ENCODE peak calls at places on chromosomes 16 and 17, in seven cellular contexts. One of them, this sample, is unnamed. For H3K4me1, the result is how much of the 10 kb centered on the place peaks cover.

GRCh38 chr17:28908640-28909098 is 5.8 kb upstream of the DHRS13 start:
- DNase-seq in uterus: peak
- DNase-seq in stomach: no peak
- DNase-seq in PC-9: no peak
- DNase-seq in adrenal gland: no peak
- DNase-seq in CD8-positive, alpha-beta T cell: no peak
- DNase-seq in fibroblast of lung: peak
- DNase-seq in this sample: no peak

GRCh38 chr17:77810536-77810935 is 148.0 kb upstream of the TNRC6C start:
- DNase-seq in CD8-positive, alpha-beta T cell: no peak
- DNase-seq in uterus: peak
- DNase-seq in adrenal gland: peak
- DNase-seq in fibroblast of lung: peak
- DNase-seq in stomach: no peak
- DNase-seq in PC-9: no peak
- DNase-seq in this sample: no peak

GRCh38 chr16:85888405-85889331 is 10.3 kb upstream of the IRF8 start:
- DNase-seq in uterus: no peak
- DNase-seq in fibroblast of lung: peak
- DNase-seq in stomach: no peak
- DNase-seq in CD8-positive, alpha-beta T cell: no peak
- DNase-seq in adrenal gland: no peak
- DNase-seq in PC-9: peak
- DNase-seq in this sample: no peak

GRCh38 chr17:63498621-63499195 is 21.8 kb downstream of the ACE start:
- DNase-seq in stomach: no peak
- DNase-seq in uterus: no peak
- DNase-seq in fibroblast of lung: peak
- DNase-seq in PC-9: no peak
- DNase-seq in adrenal gland: no peak
- DNase-seq in CD8-positive, alpha-beta T cell: no peak
- DNase-seq in this sample: no peak

GRCh38 chr17:39938140-39938869 is 10.8 kb downstream of the LRRC3C start:
- DNase-seq in fibroblast of lung: no peak
- DNase-seq in adrenal gland: no peak
- DNase-seq in uterus: no peak
- DNase-seq in PC-9: no peak
- DNase-seq in CD8-positive, alpha-beta T cell: no peak
- DNase-seq in stomach: no peak
- DNase-seq in this sample: no peak

GRCh38 chr17:4498461-4499397 is at the start of gene SPNS2:
- DNase-seq in stomach: peak
- DNase-seq in fibroblast of lung: peak
- DNase-seq in adrenal gland: peak
- DNase-seq in uterus: no peak
- DNase-seq in CD8-positive, alpha-beta T cell: peak
- DNase-seq in PC-9: peak
- DNase-seq in this sample: peak

GRCh38 chr16:3716831-3717234 is 491 bp downstream of the TRAP1 start:
- DNase-seq in PC-9: peak
- DNase-seq in adrenal gland: no peak
- DNase-seq in stomach: no peak
- DNase-seq in CD8-positive, alpha-beta T cell: no peak
- DNase-seq in uterus: no peak
- DNase-seq in fibroblast of lung: peak
- DNase-seq in this sample: no peak

GRCh38 chr17:9729034-9729650 is 62.2 kb downstream of the DHRS7C start:
- DNase-seq in CD8-positive, alpha-beta T cell: no peak
- DNase-seq in adrenal gland: no peak
- DNase-seq in stomach: no peak
- DNase-seq in fibroblast of lung: peak
- DNase-seq in uterus: no peak
- DNase-seq in PC-9: peak
- DNase-seq in this sample: no peak

GRCh38 chr16:71373073-71373472 is 14.6 kb downstream of the CALB2 start:
- DNase-seq in PC-9: no peak
- DNase-seq in CD8-positive, alpha-beta T cell: no peak
- DNase-seq in fibroblast of lung: peak
- DNase-seq in adrenal gland: no peak
- DNase-seq in uterus: no peak
- DNase-seq in stomach: no peak
- DNase-seq in this sample: no peak

GRCh38 chr17:39763046-39763800 is 25.5 kb downstream of the GRB7 start:
- DNase-seq in CD8-positive, alpha-beta T cell: no peak
- DNase-seq in PC-9: no peak
- DNase-seq in fibroblast of lung: peak
- DNase-seq in adrenal gland: no peak
- DNase-seq in uterus: no peak
- DNase-seq in stomach: no peak
- DNase-seq in this sample: no peak

GRCh38 chr16:4692460-4693295 is 684 bp upstream of the NUDT16L1 start:
- DNase-seq in uterus: no peak
- DNase-seq in CD8-positive, alpha-beta T cell: no peak
- DNase-seq in fibroblast of lung: no peak
- DNase-seq in PC-9: no peak
- DNase-seq in stomach: no peak
- DNase-seq in adrenal gland: no peak
- DNase-seq in this sample: no peak

GRCh38 chr17:80264048-80264792 is 3.6 kb downstream of the RNF213 start:
- DNase-seq in CD8-positive, alpha-beta T cell: peak
- DNase-seq in fibroblast of lung: no peak
- DNase-seq in adrenal gland: no peak
- DNase-seq in stomach: peak
- DNase-seq in uterus: no peak
- DNase-seq in PC-9: no peak
- DNase-seq in this sample: no peak

GRCh38 chr17:75854111-75854748 is 905 bp downstream of the WBP2 start:
- DNase-seq in PC-9: peak
- DNase-seq in CD8-positive, alpha-beta T cell: no peak
- DNase-seq in stomach: no peak
- DNase-seq in fibroblast of lung: peak
- DNase-seq in uterus: no peak
- DNase-seq in adrenal gland: peak
- DNase-seq in this sample: no peak

GRCh38 chr17:74872313-74873035 is at the start of gene FDXR:
- DNase-seq in uterus: no peak
- DNase-seq in fibroblast of lung: no peak
- DNase-seq in CD8-positive, alpha-beta T cell: no peak
- DNase-seq in PC-9: no peak
- DNase-seq in stomach: no peak
- DNase-seq in adrenal gland: no peak
- DNase-seq in this sample: no peak

GRCh38 chr17:79023886-79024771 is at the start of gene C1QTNF1:
- DNase-seq in stomach: peak
- DNase-seq in CD8-positive, alpha-beta T cell: peak
- DNase-seq in adrenal gland: peak
- DNase-seq in fibroblast of lung: no peak
- DNase-seq in PC-9: no peak
- DNase-seq in uterus: no peak
- DNase-seq in this sample: peak

GRCh38 chr16:8686031-8686621 is 11.7 kb downstream of the ABAT start:
- DNase-seq in fibroblast of lung: no peak
- DNase-seq in adrenal gland: no peak
- DNase-seq in uterus: no peak
- DNase-seq in CD8-positive, alpha-beta T cell: no peak
- DNase-seq in stomach: peak
- DNase-seq in PC-9: no peak
- DNase-seq in this sample: no peak

GRCh38 chr16:13081825-13082224 is 180.4 kb downstream of the SHISA9 start:
- DNase-seq in fibroblast of lung: no peak
- DNase-seq in CD8-positive, alpha-beta T cell: no peak
- DNase-seq in adrenal gland: no peak
- DNase-seq in stomach: no peak
- DNase-seq in PC-9: no peak
- DNase-seq in uterus: no peak
- DNase-seq in this sample: no peak

GRCh38 chr17:2403044-2403443 is 2.2 kb upstream of the MNT start:
- DNase-seq in uterus: no peak
- DNase-seq in stomach: no peak
- DNase-seq in fibroblast of lung: no peak
- DNase-seq in PC-9: peak
- DNase-seq in adrenal gland: no peak
- DNase-seq in CD8-positive, alpha-beta T cell: no peak
- DNase-seq in this sample: no peak
- H3K4me1 ChIP-seq in uterus: under half
- H3K4me1 ChIP-seq in stomach: half or more
- H3K4me1 ChIP-seq in fibroblast of lung: under half
- H3K4me1 ChIP-seq in PC-9: half or more
- H3K4me1 ChIP-seq in adrenal gland: under half
- H3K4me1 ChIP-seq in CD8-positive, alpha-beta T cell: under half
- H3K4me1 ChIP-seq in this sample: under half

GRCh38 chr17:42185497-42185860 is 227 bp upstream of the HCRT start:
- DNase-seq in fibroblast of lung: no peak
- DNase-seq in stomach: no peak
- DNase-seq in CD8-positive, alpha-beta T cell: no peak
- DNase-seq in adrenal gland: peak
- DNase-seq in PC-9: no peak
- DNase-seq in uterus: no peak
- DNase-seq in this sample: no peak
- H3K4me3 ChIP-seq in fibroblast of lung: no peak
- H3K4me3 ChIP-seq in stomach: no peak
- H3K4me3 ChIP-seq in CD8-positive, alpha-beta T cell: no peak
- H3K4me3 ChIP-seq in adrenal gland: no peak
- H3K4me3 ChIP-seq in PC-9: no peak
- H3K4me3 ChIP-seq in uterus: no peak
- H3K4me3 ChIP-seq in this sample: no peak

GRCh38 chr17:50218771-50219315 is 17.4 kb upstream of the COL1A1 start:
- DNase-seq in CD8-positive, alpha-beta T cell: no peak
- DNase-seq in PC-9: peak
- DNase-seq in fibroblast of lung: peak
- DNase-seq in uterus: peak
- DNase-seq in adrenal gland: no peak
- DNase-seq in stomach: no peak
- DNase-seq in this sample: peak
- H3K4me1 ChIP-seq in CD8-positive, alpha-beta T cell: under half
- H3K4me1 ChIP-seq in PC-9: under half
- H3K4me1 ChIP-seq in fibroblast of lung: under half
- H3K4me1 ChIP-seq in uterus: under half
- H3K4me1 ChIP-seq in adrenal gland: under half
- H3K4me1 ChIP-seq in stomach: under half
- H3K4me1 ChIP-seq in this sample: under half

GRCh38 chr17:31308935-31309334 is 4.9 kb downstream of the EVI2B start:
- DNase-seq in PC-9: no peak
- DNase-seq in CD8-positive, alpha-beta T cell: no peak
- DNase-seq in adrenal gland: no peak
- DNase-seq in uterus: no peak
- DNase-seq in fibroblast of lung: no peak
- DNase-seq in stomach: no peak
- DNase-seq in this sample: no peak

GRCh38 chr17:31310260-31310659 is 3.6 kb downstream of the EVI2B start:
- DNase-seq in fibroblast of lung: no peak
- DNase-seq in uterus: no peak
- DNase-seq in CD8-positive, alpha-beta T cell: peak
- DNase-seq in adrenal gland: no peak
- DNase-seq in PC-9: no peak
- DNase-seq in stomach: no peak
- DNase-seq in this sample: peak

GRCh38 chr17:31308372-31308905 is 5.4 kb downstream of the EVI2B start:
- DNase-seq in uterus: no peak
- DNase-seq in PC-9: no peak
- DNase-seq in fibroblast of lung: no peak
- DNase-seq in stomach: no peak
- DNase-seq in adrenal gland: no peak
- DNase-seq in CD8-positive, alpha-beta T cell: no peak
- DNase-seq in this sample: no peak

GRCh38 chr17:31310877-31311276 is 3.0 kb downstream of the EVI2B start:
- DNase-seq in CD8-positive, alpha-beta T cell: peak
- DNase-seq in adrenal gland: no peak
- DNase-seq in PC-9: no peak
- DNase-seq in fibroblast of lung: no peak
- DNase-seq in stomach: no peak
- DNase-seq in uterus: no peak
- DNase-seq in this sample: no peak

DNA sequence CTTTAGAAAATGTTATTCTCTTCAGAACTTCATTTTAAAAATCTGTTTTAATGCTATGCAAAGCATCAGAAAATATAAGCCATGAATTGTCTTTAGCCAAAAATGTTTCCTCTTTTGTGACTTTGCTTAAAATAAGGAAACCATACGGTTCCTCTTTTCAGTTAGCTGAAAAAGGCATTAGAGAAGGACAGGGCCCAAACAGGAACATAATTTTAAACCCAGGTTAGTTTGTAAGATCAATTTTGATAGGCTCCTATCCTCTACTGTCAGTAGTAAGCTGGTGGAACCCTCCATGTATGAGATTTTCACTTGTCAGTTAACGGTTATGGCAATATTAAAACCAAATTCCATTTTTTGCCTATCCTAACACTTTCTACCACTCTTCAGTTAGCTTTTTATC is 4.3 kb downstream of the EVI2B start:
- DNase-seq in PC-9: no peak
- DNase-seq in CD8-positive, alpha-beta T cell: no peak
- DNase-seq in fibroblast of lung: no peak
- DNase-seq in uterus: no peak
- DNase-seq in adrenal gland: no peak
- DNase-seq in stomach: no peak
- DNase-seq in this sample: no peak
- H3K4me3 ChIP-seq in PC-9: no peak
- H3K4me3 ChIP-seq in CD8-positive, alpha-beta T cell: peak
- H3K4me3 ChIP-seq in fibroblast of lung: no peak
- H3K4me3 ChIP-seq in uterus: no peak
- H3K4me3 ChIP-seq in adrenal gland: no peak
- H3K4me3 ChIP-seq in stomach: no peak
- H3K4me3 ChIP-seq in this sample: peak

DNA sequence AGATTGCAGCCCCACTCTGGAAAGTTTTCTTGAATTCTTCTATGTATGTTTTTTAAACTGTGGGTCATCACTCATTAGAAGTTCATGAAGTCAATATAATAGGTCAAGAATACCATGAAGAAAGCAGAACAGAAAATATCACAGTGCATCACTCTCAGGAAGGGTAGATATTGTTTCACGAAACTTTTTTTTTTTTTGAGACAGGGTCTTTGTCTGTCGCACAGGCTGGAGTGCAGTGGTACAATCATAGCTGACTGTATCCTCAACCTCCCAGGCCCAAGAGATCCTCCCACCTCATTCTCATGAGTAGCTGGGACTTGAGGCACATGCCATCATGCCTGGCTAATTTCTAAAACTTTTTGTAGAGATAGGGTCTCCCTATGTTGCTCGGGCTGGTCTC is 20.6 kb downstream of the PRKCB start:
- DNase-seq in uterus: no peak
- DNase-seq in CD8-positive, alpha-beta T cell: no peak
- DNase-seq in adrenal gland: no peak
- DNase-seq in PC-9: no peak
- DNase-seq in fibroblast of lung: no peak
- DNase-seq in stomach: no peak
- DNase-seq in this sample: no peak
- H3K4me1 ChIP-seq in uterus: under half
- H3K4me1 ChIP-seq in CD8-positive, alpha-beta T cell: half or more
- H3K4me1 ChIP-seq in adrenal gland: under half
- H3K4me1 ChIP-seq in PC-9: under half
- H3K4me1 ChIP-seq in fibroblast of lung: under half
- H3K4me1 ChIP-seq in stomach: under half
- H3K4me1 ChIP-seq in this sample: under half

DNA sequence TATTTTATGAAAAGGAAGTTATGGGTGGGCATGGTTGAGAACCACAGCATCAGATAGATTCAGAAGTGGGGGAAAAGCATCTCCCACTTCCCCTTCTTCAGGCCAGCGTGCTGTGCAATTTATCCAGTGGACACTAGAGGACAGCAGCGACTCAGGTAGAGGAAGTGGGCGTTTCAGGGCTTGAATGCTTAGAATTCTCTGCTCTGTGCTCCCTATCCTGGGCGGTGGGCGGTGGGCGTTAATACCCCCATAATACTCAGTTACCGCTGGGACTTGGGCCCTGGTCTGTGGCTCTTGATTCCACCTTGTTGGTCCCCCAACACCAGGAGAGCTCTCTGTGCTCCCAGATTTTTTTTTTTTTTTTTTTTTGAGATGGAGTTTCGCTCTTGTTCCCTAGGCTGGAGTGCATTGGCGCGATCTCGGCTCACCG is 3.7 kb upstream of the LYZL6 start:
- DNase-seq in PC-9: no peak
- DNase-seq in CD8-positive, alpha-beta T cell: peak
- DNase-seq in uterus: no peak
- DNase-seq in adrenal gland: peak
- DNase-seq in fibroblast of lung: peak
- DNase-seq in stomach: peak
- DNase-seq in this sample: peak
- H3K4me3 ChIP-seq in PC-9: no peak
- H3K4me3 ChIP-seq in CD8-positive, alpha-beta T cell: no peak
- H3K4me3 ChIP-seq in uterus: no peak
- H3K4me3 ChIP-seq in adrenal gland: no peak
- H3K4me3 ChIP-seq in fibroblast of lung: peak
- H3K4me3 ChIP-seq in stomach: no peak
- H3K4me3 ChIP-seq in this sample: peak

This sample was measured in Peyer's patch.